ENCODE peak calls at places on chromosomes 1 and 21, in five cellular contexts. V, T, X, Y and L are unnamed samples.

GRCh38 chr1:203342192-203342940 is 8.6 kb downstream of the FMOD start:
- DNase-seq in V (no peak), T (no peak), X (no peak), Y (peak), L (no peak)

GRCh38 chr1:115596080-115596795 is 45.5 kb upstream of the VANGL1 start:
- DNase-seq in V (no peak), T (no peak), X (no peak), Y (no peak), L (no peak)

GRCh38 chr1:29569971-29570634 is 333.8 kb downstream of the PTPRU start:
- DNase-seq in V (no peak), T (no peak), X (no peak), Y (no peak), L (no peak)

GRCh38 chr1:81803423-81804103 is 2.8 kb downstream of the ADGRL2 start:
- DNase-seq in V (no peak), T (no peak), X (no peak), Y (no peak), L (no peak)

GRCh38 chr1:21439721-21440629 is at the start of gene NBPF3:
- DNase-seq in V (peak), T (peak), X (peak), Y (peak), L (peak)

GRCh38 chr1:175072131-175072941 is 4.7 kb downstream of the TNN start:
- DNase-seq in V (no peak), T (peak), X (peak), Y (no peak), L (peak)

GRCh38 chr1:153348511-153349362 is at the start of gene PGLYRP4:
- DNase-seq in V (no peak), T (no peak), X (no peak), Y (no peak), L (no peak)

GRCh38 chr1:177384461-177384860 is 213.7 kb downstream of the BRINP2 start:
- DNase-seq in V (no peak), T (no peak), X (no peak), Y (no peak), L (no peak)

GRCh38 chr21:28294046-28294445 is 698.6 kb downstream of the LTN1 start:
- DNase-seq in V (no peak), T (no peak), X (no peak), Y (no peak), L (no peak)

GRCh38 chr1:86499987-86500593 is 31.4 kb downstream of the CLCA1 start:
- DNase-seq in V (no peak), T (peak), X (no peak), Y (no peak), L (no peak)

GRCh38 chr1:116284819-116285390 is 88.1 kb upstream of the ATP1A1 start:
- DNase-seq in V (no peak), T (peak), X (peak), Y (no peak), L (peak)

GRCh38 chr1:209202826-209203439 is 380.6 kb upstream of the CAMK1G start:
- DNase-seq in V (no peak), T (peak), X (no peak), Y (no peak), L (peak)

GRCh38 chr21:46035809-46036695 is 54.5 kb downstream of the COL6A1 start:
- DNase-seq in V (no peak), T (peak), X (no peak), Y (no peak), L (no peak)

GRCh38 chr1:36175137-36176095 is 19.5 kb downstream of the MAP7D1 start:
- DNase-seq in V (no peak), T (peak), X (peak), Y (no peak), L (no peak)

GRCh38 chr1:169486281-169486904 is 649 bp upstream of the SLC19A2 start:
- DNase-seq in V (no peak), T (peak), X (no peak), Y (no peak), L (no peak)

GRCh38 chr21:16073571-16073970 is 343.8 kb downstream of the USP25 start:
- DNase-seq in V (no peak), T (peak), X (no peak), Y (no peak), L (peak)

GRCh38 chr1:234584926-234585325 is 25.1 kb downstream of the IRF2BP2 start:
- DNase-seq in V (no peak), T (peak), X (no peak), Y (no peak), L (peak)

GRCh38 chr1:66360285-66360724 is 173.6 kb upstream of the SGIP1 start:
- DNase-seq in V (no peak), T (no peak), X (no peak), Y (no peak), L (no peak)

GRCh38 chr1:28173980-28174297 is 2.6 kb downstream of the PTAFR start:
- DNase-seq in V (no peak), T (no peak), X (no peak), Y (no peak), L (no peak)

GRCh38 chr1:173475564-173476196 is 1.5 kb upstream of the PRDX6 start:
- DNase-seq in V (no peak), T (peak), X (no peak), Y (no peak), L (peak)

GRCh38 chr1:239960387-239960786 is 131.3 kb upstream of the FMN2 start:
- DNase-seq in V (no peak), T (no peak), X (no peak), Y (no peak), L (no peak)